ENCODE peak calls at places on chromosome 4, in nine cellular contexts. One of them, this sample, is unnamed.

GRCh38 chr4:45033676-45034410 is 307.5 kb upstream of the GNPDA2 start:
- DNase-seq in T-helper 9 cell: no peak
- DNase-seq in Ammon's horn: no peak
- DNase-seq in NCI-H1105 treated with DMSO at 0.1 percent for 48 hours: no peak
- DNase-seq in M059J: no peak
- DNase-seq in BJ: no peak
- DNase-seq in CD4-positive, alpha-beta memory T cell: no peak
- DNase-seq in RPMI7951: no peak
- DNase-seq in GM12891: no peak
- DNase-seq in this sample: no peak

GRCh38 chr4:159541143-159541542 is 438.3 kb downstream of the RAPGEF2 start:
- DNase-seq in T-helper 9 cell: no peak
- DNase-seq in Ammon's horn: no peak
- DNase-seq in NCI-H1105 treated with DMSO at 0.1 percent for 48 hours: no peak
- DNase-seq in M059J: no peak
- DNase-seq in BJ: no peak
- DNase-seq in CD4-positive, alpha-beta memory T cell: no peak
- DNase-seq in RPMI7951: no peak
- DNase-seq in GM12891: no peak
- DNase-seq in this sample: no peak

GRCh38 chr4:146342600-146343192 is 128.4 kb downstream of the REELD1 start:
- DNase-seq in T-helper 9 cell: no peak
- DNase-seq in Ammon's horn: peak; percentile 7
- DNase-seq in NCI-H1105 treated with DMSO at 0.1 percent for 48 hours: peak; percentile 21
- DNase-seq in M059J: peak; percentile 29
- DNase-seq in BJ: no peak
- DNase-seq in CD4-positive, alpha-beta memory T cell: peak; percentile 13
- DNase-seq in RPMI7951: peak; percentile 18
- DNase-seq in GM12891: no peak
- DNase-seq in this sample: no peak

GRCh38 chr4:5804656-5805055 is 88.2 kb downstream of the CRMP1 start:
- DNase-seq in T-helper 9 cell: no peak
- DNase-seq in Ammon's horn: no peak
- DNase-seq in NCI-H1105 treated with DMSO at 0.1 percent for 48 hours: no peak
- DNase-seq in M059J: no peak
- DNase-seq in BJ: no peak
- DNase-seq in CD4-positive, alpha-beta memory T cell: no peak
- DNase-seq in RPMI7951: no peak
- DNase-seq in GM12891: no peak
- DNase-seq in this sample: no peak

GRCh38 chr4:185343726-185344581 is 51.8 kb downstream of the LRP2BP start:
- DNase-seq in T-helper 9 cell: no peak
- DNase-seq in Ammon's horn: no peak
- DNase-seq in NCI-H1105 treated with DMSO at 0.1 percent for 48 hours: no peak
- DNase-seq in M059J: peak; percentile 40
- DNase-seq in BJ: no peak
- DNase-seq in CD4-positive, alpha-beta memory T cell: no peak
- DNase-seq in RPMI7951: no peak
- DNase-seq in GM12891: no peak
- DNase-seq in this sample: no peak

GRCh38 chr4:25797136-25797535 is 65.7 kb downstream of the SEL1L3 start:
- DNase-seq in T-helper 9 cell: no peak
- DNase-seq in Ammon's horn: no peak
- DNase-seq in NCI-H1105 treated with DMSO at 0.1 percent for 48 hours: no peak
- DNase-seq in M059J: no peak
- DNase-seq in BJ: no peak
- DNase-seq in CD4-positive, alpha-beta memory T cell: no peak
- DNase-seq in RPMI7951: no peak
- DNase-seq in GM12891: no peak
- DNase-seq in this sample: no peak

GRCh38 chr4:7687006-7687405 is 252.3 kb upstream of the PSAPL1 start:
- DNase-seq in T-helper 9 cell: no peak
- DNase-seq in Ammon's horn: no peak
- DNase-seq in NCI-H1105 treated with DMSO at 0.1 percent for 48 hours: no peak
- DNase-seq in M059J: no peak
- DNase-seq in BJ: no peak
- DNase-seq in CD4-positive, alpha-beta memory T cell: no peak
- DNase-seq in RPMI7951: peak; percentile 56
- DNase-seq in GM12891: no peak
- DNase-seq in this sample: no peak

GRCh38 chr4:146398896-146399443 is 122.8 kb downstream of the SLC10A7 start:
- DNase-seq in T-helper 9 cell: no peak
- DNase-seq in Ammon's horn: no peak
- DNase-seq in NCI-H1105 treated with DMSO at 0.1 percent for 48 hours: no peak
- DNase-seq in M059J: no peak
- DNase-seq in BJ: no peak
- DNase-seq in CD4-positive, alpha-beta memory T cell: no peak
- DNase-seq in RPMI7951: no peak
- DNase-seq in GM12891: no peak
- DNase-seq in this sample: no peak

GRCh38 chr4:159498371-159499115 is 395.7 kb downstream of the RAPGEF2 start:
- DNase-seq in T-helper 9 cell: no peak
- DNase-seq in Ammon's horn: no peak
- DNase-seq in NCI-H1105 treated with DMSO at 0.1 percent for 48 hours: peak; percentile 5
- DNase-seq in M059J: no peak
- DNase-seq in BJ: no peak
- DNase-seq in CD4-positive, alpha-beta memory T cell: no peak
- DNase-seq in RPMI7951: no peak
- DNase-seq in GM12891: no peak
- DNase-seq in this sample: no peak

GRCh38 chr4:151681085-151681484 is 79.7 kb downstream of the GATB start:
- DNase-seq in T-helper 9 cell: no peak
- DNase-seq in Ammon's horn: no peak
- DNase-seq in NCI-H1105 treated with DMSO at 0.1 percent for 48 hours: no peak
- DNase-seq in M059J: no peak
- DNase-seq in BJ: no peak
- DNase-seq in CD4-positive, alpha-beta memory T cell: no peak
- DNase-seq in RPMI7951: no peak
- DNase-seq in GM12891: no peak
- DNase-seq in this sample: no peak

GRCh38 chr4:151409470-151410313 is 716 bp downstream of the FHIP1A start:
- DNase-seq in T-helper 9 cell: peak; percentile 11
- DNase-seq in Ammon's horn: no peak
- DNase-seq in NCI-H1105 treated with DMSO at 0.1 percent for 48 hours: no peak
- DNase-seq in M059J: peak; percentile 20
- DNase-seq in BJ: no peak
- DNase-seq in CD4-positive, alpha-beta memory T cell: peak; percentile 12
- DNase-seq in RPMI7951: no peak
- DNase-seq in GM12891: no peak
- DNase-seq in this sample: peak; percentile 16

GRCh38 chr4:93829531-93830089 is 1.1 kb downstream of the ATOH1 start:
- DNase-seq in T-helper 9 cell: no peak
- DNase-seq in Ammon's horn: no peak
- DNase-seq in NCI-H1105 treated with DMSO at 0.1 percent for 48 hours: no peak
- DNase-seq in M059J: no peak
- DNase-seq in BJ: no peak
- DNase-seq in CD4-positive, alpha-beta memory T cell: no peak
- DNase-seq in RPMI7951: no peak
- DNase-seq in GM12891: no peak
- DNase-seq in this sample: no peak

GRCh38 chr4:16516796-16517413 is 290.6 kb upstream of the TAPT1 start:
- DNase-seq in T-helper 9 cell: no peak
- DNase-seq in Ammon's horn: peak; percentile 92
- DNase-seq in NCI-H1105 treated with DMSO at 0.1 percent for 48 hours: peak; percentile 21
- DNase-seq in M059J: peak; percentile 76
- DNase-seq in BJ: no peak
- DNase-seq in CD4-positive, alpha-beta memory T cell: no peak
- DNase-seq in RPMI7951: peak; percentile 27
- DNase-seq in GM12891: no peak
- DNase-seq in this sample: peak; percentile 61

GRCh38 chr4:86247328-86247727 is 112.5 kb downstream of the MAPK10 start:
- DNase-seq in T-helper 9 cell: no peak
- DNase-seq in Ammon's horn: no peak
- DNase-seq in NCI-H1105 treated with DMSO at 0.1 percent for 48 hours: no peak
- DNase-seq in M059J: peak; percentile 6
- DNase-seq in BJ: no peak
- DNase-seq in CD4-positive, alpha-beta memory T cell: no peak
- DNase-seq in RPMI7951: no peak
- DNase-seq in GM12891: no peak
- DNase-seq in this sample: no peak

GRCh38 chr4:13588954-13589353 is 38.6 kb downstream of the BOD1L1 start:
- DNase-seq in T-helper 9 cell: no peak
- DNase-seq in Ammon's horn: no peak
- DNase-seq in NCI-H1105 treated with DMSO at 0.1 percent for 48 hours: no peak
- DNase-seq in M059J: no peak
- DNase-seq in BJ: no peak
- DNase-seq in CD4-positive, alpha-beta memory T cell: no peak
- DNase-seq in RPMI7951: no peak
- DNase-seq in GM12891: no peak
- DNase-seq in this sample: no peak

GRCh38 chr4:176193126-176193525 is 2.3 kb downstream of the SPATA4 start:
- DNase-seq in T-helper 9 cell: no peak
- DNase-seq in Ammon's horn: no peak
- DNase-seq in NCI-H1105 treated with DMSO at 0.1 percent for 48 hours: no peak
- DNase-seq in M059J: peak; percentile 51
- DNase-seq in BJ: no peak
- DNase-seq in CD4-positive, alpha-beta memory T cell: no peak
- DNase-seq in RPMI7951: no peak
- DNase-seq in GM12891: no peak
- DNase-seq in this sample: no peak

GRCh38 chr4:84058201-84058600 is 440.9 kb downstream of the NKX6-1 start:
- DNase-seq in T-helper 9 cell: no peak
- DNase-seq in Ammon's horn: no peak
- DNase-seq in NCI-H1105 treated with DMSO at 0.1 percent for 48 hours: no peak
- DNase-seq in M059J: no peak
- DNase-seq in BJ: no peak
- DNase-seq in CD4-positive, alpha-beta memory T cell: no peak
- DNase-seq in RPMI7951: no peak
- DNase-seq in GM12891: no peak
- DNase-seq in this sample: no peak

GRCh38 chr4:60579335-60579734 is 620.8 kb upstream of the ADGRL3 start:
- DNase-seq in T-helper 9 cell: no peak
- DNase-seq in Ammon's horn: no peak
- DNase-seq in NCI-H1105 treated with DMSO at 0.1 percent for 48 hours: no peak
- DNase-seq in M059J: no peak
- DNase-seq in BJ: no peak
- DNase-seq in CD4-positive, alpha-beta memory T cell: no peak
- DNase-seq in RPMI7951: no peak
- DNase-seq in GM12891: no peak
- DNase-seq in this sample: no peak

GRCh38 chr4:107027379-107027778 is 8.7 kb downstream of the DKK2 start:
- DNase-seq in T-helper 9 cell: no peak
- DNase-seq in Ammon's horn: no peak
- DNase-seq in NCI-H1105 treated with DMSO at 0.1 percent for 48 hours: no peak
- DNase-seq in M059J: no peak
- DNase-seq in BJ: no peak
- DNase-seq in CD4-positive, alpha-beta memory T cell: no peak
- DNase-seq in RPMI7951: no peak
- DNase-seq in GM12891: no peak
- DNase-seq in this sample: no peak

GRCh38 chr4:120749445-120750151 is 172.9 kb downstream of the PRDM5 start:
- DNase-seq in T-helper 9 cell: no peak
- DNase-seq in Ammon's horn: no peak
- DNase-seq in NCI-H1105 treated with DMSO at 0.1 percent for 48 hours: peak; percentile 9
- DNase-seq in M059J: no peak
- DNase-seq in BJ: no peak
- DNase-seq in CD4-positive, alpha-beta memory T cell: no peak
- DNase-seq in RPMI7951: no peak
- DNase-seq in GM12891: no peak
- DNase-seq in this sample: no peak

GRCh38 chr4:3865986-3866812 is 100.0 kb downstream of the ADRA2C start:
- DNase-seq in T-helper 9 cell: no peak
- DNase-seq in Ammon's horn: no peak
- DNase-seq in NCI-H1105 treated with DMSO at 0.1 percent for 48 hours: no peak
- DNase-seq in M059J: no peak
- DNase-seq in BJ: no peak
- DNase-seq in CD4-positive, alpha-beta memory T cell: no peak
- DNase-seq in RPMI7951: no peak
- DNase-seq in GM12891: no peak
- DNase-seq in this sample: no peak

GRCh38 chr4:181674315-181674714 is 568.9 kb upstream of the TENM3 start:
- DNase-seq in T-helper 9 cell: no peak
- DNase-seq in Ammon's horn: no peak
- DNase-seq in NCI-H1105 treated with DMSO at 0.1 percent for 48 hours: no peak
- DNase-seq in M059J: peak; percentile 54
- DNase-seq in BJ: no peak
- DNase-seq in CD4-positive, alpha-beta memory T cell: no peak
- DNase-seq in RPMI7951: no peak
- DNase-seq in GM12891: no peak
- DNase-seq in this sample: no peak

GRCh38 chr4:147307896-147308680 is 172.8 kb upstream of the EDNRA start:
- DNase-seq in T-helper 9 cell: no peak
- DNase-seq in Ammon's horn: no peak
- DNase-seq in NCI-H1105 treated with DMSO at 0.1 percent for 48 hours: no peak
- DNase-seq in M059J: peak; percentile 50
- DNase-seq in BJ: no peak
- DNase-seq in CD4-positive, alpha-beta memory T cell: no peak
- DNase-seq in RPMI7951: no peak
- DNase-seq in GM12891: no peak
- DNase-seq in this sample: no peak